ENCODE peak calls at places on chromosomes 12 and 14, in six cellular contexts. N, C, Y, S, R and Q are unnamed samples.

GRCh38 chr12:124599074-124599999 is 31.9 kb upstream of the NCOR2 start:
- DNase-seq in Y (no peak), N (no peak), R (no peak), S (peak), C (peak), Q (no peak)

GRCh38 chr14:91228112-91229004 is 16.1 kb downstream of the GPR68 start:
- DNase-seq in N (no peak), R (no peak), C (peak), Y (no peak), S (peak), Q (no peak)

GRCh38 chr12:93198086-93198485 is 179.6 kb upstream of the NUDT4 start:
- DNase-seq in S (peak), R (peak), Y (peak), C (no peak), N (no peak), Q (no peak)

GRCh38 chr14:105315941-105316562 is 1.5 kb downstream of the PACS2 start:
- DNase-seq in S (no peak), Y (no peak), N (no peak), R (no peak), C (peak), Q (no peak)

GRCh38 chr12:102120886-102121285 is 903 bp downstream of the PARPBP start:
- DNase-seq in N (no peak), S (peak), Y (peak), C (peak), R (no peak), Q (peak)

GRCh38 chr12:69688021-69688420 is 11.1 kb downstream of the BEST3 start:
- DNase-seq in S (peak), R (peak), C (no peak), Y (no peak), N (no peak), Q (no peak)

GRCh38 chr14:30005114-30005698 is 77.6 kb upstream of the PRKD1 start:
- DNase-seq in N (no peak), C (no peak), R (peak), Y (no peak), S (peak), Q (peak)

GRCh38 chr12:66945189-66945817 is 266.4 kb upstream of the GRIP1 start:
- DNase-seq in S (no peak), C (no peak), R (no peak), N (no peak), Y (no peak), Q (no peak)

GRCh38 chr14:38210587-38211257 is 3.0 kb downstream of the SSTR1 start:
- DNase-seq in N (no peak), C (no peak), S (peak), R (no peak), Y (no peak), Q (no peak)

GRCh38 chr12:117580718-117581062 is 219.3 kb upstream of the NOS1 start:
- DNase-seq in S (no peak), N (no peak), R (no peak), C (no peak), Y (peak), Q (no peak)

GRCh38 chr14:91138511-91139359 is 24.9 kb downstream of the DGLUCY start:
- DNase-seq in R (no peak), S (no peak), N (no peak), Y (no peak), C (peak), Q (no peak)

GRCh38 chr12:5997260-5997659 is 52.2 kb upstream of the ANO2 start:
- DNase-seq in N (no peak), Y (no peak), C (no peak), S (no peak), R (no peak), Q (no peak)

GRCh38 chr14:71372411-71372838 is 465.2 kb downstream of the PCNX1 start:
- DNase-seq in N (no peak), Y (no peak), C (no peak), S (peak), R (peak), Q (peak)

GRCh38 chr12:1474059-1474537 is 120.3 kb downstream of the FBXL14 start:
- DNase-seq in N (no peak), R (peak), C (peak), S (peak), Y (peak), Q (no peak)

GRCh38 chr14:97806871-97807270 is 1009.7 kb downstream of the VRK1 start:
- DNase-seq in N (no peak), C (no peak), Y (no peak), R (no peak), S (no peak), Q (no peak)

GRCh38 chr14:82411373-82411772 is 877.7 kb upstream of the SEL1L start:
- DNase-seq in Y (no peak), C (no peak), S (no peak), R (no peak), N (no peak), Q (no peak)

GRCh38 chr14:72863216-72864006 is 30.5 kb downstream of the DPF3 start:
- DNase-seq in S (no peak), N (no peak), R (no peak), Y (no peak), C (no peak), Q (no peak)

GRCh38 chr12:65274873-65275272 is 3.6 kb upstream of the MSRB3 start:
- DNase-seq in Y (no peak), R (no peak), S (no peak), N (no peak), C (no peak), Q (no peak)

GRCh38 chr12:57430117-57430930 is 519 bp downstream of the R3HDM2 start:
- DNase-seq in C (peak), Y (no peak), R (no peak), S (peak), N (no peak), Q (no peak)

GRCh38 chr14:67513631-67514108 is 19.4 kb upstream of the PLEKHH1 start:
- DNase-seq in N (no peak), S (no peak), C (no peak), R (no peak), Y (no peak), Q (no peak)

GRCh38 chr12:12946686-12947355 is 5.1 kb downstream of the GPRC5D start:
- DNase-seq in N (no peak), R (no peak), S (no peak), C (no peak), Y (no peak), Q (no peak)

GRCh38 chr14:104328607-104329006 is 190.2 kb downstream of the KIF26A start:
- DNase-seq in S (no peak), Y (no peak), C (no peak), N (no peak), R (no peak), Q (no peak)

GRCh38 chr14:34980337-34980900 is 2.4 kb upstream of the SRP54 start:
- DNase-seq in C (no peak), Y (no peak), S (no peak), N (no peak), R (no peak), Q (no peak)

GRCh38 chr12:49223590-49224369 is 34.9 kb upstream of the TUBA1A start:
- DNase-seq in N (no peak), C (no peak), Y (no peak), S (no peak), R (no peak), Q (no peak)

GRCh38 chr14:99037777-99038176 is 234.2 kb downstream of the BCL11B start:
- DNase-seq in S (no peak), R (no peak), N (no peak), Y (no peak), C (no peak), Q (no peak)
- TF ChIP-seq CTCF in S (no peak), R (no peak), N (peak), Y (peak), C (no peak), Q (no peak)

GRCh38 chr14:63840981-63841380 is 11.8 kb upstream of the SYNE2 start:
- DNase-seq in N (no peak), S (no peak), R (no peak), Y (no peak), C (peak), Q (no peak)
- TF ChIP-seq CTCF in N (peak), S (no peak), R (no peak), Y (peak), C (peak), Q (no peak)

DNA sequence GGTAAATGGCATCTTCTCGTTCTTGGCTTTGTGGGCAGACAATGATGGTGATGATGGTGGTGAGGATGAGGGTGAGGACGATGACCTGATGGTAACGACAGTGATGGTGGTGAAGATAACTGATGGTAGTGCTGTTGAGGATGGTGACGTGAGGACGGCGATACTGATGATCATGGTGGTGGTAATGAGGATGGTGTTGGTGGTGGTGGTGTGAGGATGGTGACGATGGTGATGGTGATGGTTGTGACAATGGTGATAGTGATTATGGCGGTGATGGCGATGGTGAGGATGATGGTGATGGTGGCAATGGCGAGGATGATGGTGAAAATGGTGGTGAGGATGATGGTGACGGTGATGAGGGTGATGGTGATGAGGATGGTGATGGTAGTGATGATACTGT is 54.5 kb downstream of the FBRSL1 start:
- DNase-seq in C (no peak), S (no peak), N (no peak), R (no peak), Y (no peak), Q (no peak)
- TF ChIP-seq CTCF in C (no peak), S (no peak), N (no peak), R (no peak), Y (no peak), Q (no peak)

GRCh38 chr12:25502071-25502555 is 51.0 kb downstream of the LMNTD1 start:
- DNase-seq in R (no peak), N (no peak), S (peak), Y (no peak), C (no peak), Q (no peak)

GRCh38 chr12:25504744-25505143 is 48.3 kb downstream of the LMNTD1 start:
- DNase-seq in N (no peak), C (no peak), Y (no peak), S (no peak), R (no peak), Q (no peak)

GRCh38 chr12:25501565-25501964 is 51.5 kb downstream of the LMNTD1 start:
- DNase-seq in S (peak), N (no peak), Y (no peak), R (no peak), C (no peak), Q (peak)

GRCh38 chr12:25500651-25501050 is 52.4 kb downstream of the LMNTD1 start:
- DNase-seq in N (no peak), Y (no peak), C (no peak), S (no peak), R (no peak), Q (no peak)

DNA sequence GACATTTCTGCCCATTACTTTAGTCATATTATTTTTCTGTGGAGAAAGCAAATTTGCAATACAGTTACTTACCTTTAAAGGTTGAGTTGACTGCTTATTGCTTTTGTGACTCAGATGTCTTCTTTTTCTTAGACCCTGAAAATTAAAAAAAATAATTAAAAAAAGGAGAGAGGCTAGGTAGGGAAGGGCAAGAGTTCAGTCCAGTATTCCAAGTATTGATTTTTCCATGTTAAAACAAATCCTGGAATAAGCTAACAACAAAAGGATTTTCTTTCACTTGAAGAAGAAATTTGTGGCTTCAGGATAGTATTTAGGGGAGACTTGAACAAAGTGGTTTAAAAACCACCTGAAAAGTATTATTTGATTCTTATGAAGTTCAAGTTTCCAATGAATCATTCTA is 49.4 kb downstream of the LMNTD1 start:
- DNase-seq in R (no peak), C (no peak), S (no peak), N (no peak), Y (no peak), Q (no peak)
- TF ChIP-seq CTCF in R (no peak), C (no peak), S (no peak), N (no peak), Y (no peak), Q (no peak)

GRCh38 chr14:51954657-51955056 is 34.7 kb upstream of the RTRAF start:
- DNase-seq in R (no peak), Y (no peak), N (no peak), S (no peak), C (no peak), Q (no peak)
- TF ChIP-seq CTCF in R (no peak), Y (no peak), N (no peak), S (no peak), C (no peak), Q (no peak)

GRCh38 chr12:63276537-63277365 is 125.8 kb upstream of the AVPR1A start:
- DNase-seq in C (peak), Y (peak), S (peak), R (no peak), N (no peak), Q (peak)
- TF ChIP-seq CTCF in C (peak), Y (peak), S (peak), R (peak), N (peak), Q (peak)

GRCh38 chr12:25151476-25151875 is 43.5 kb downstream of the DNAI7 start:
- DNase-seq in R (peak), S (peak), N (no peak), Y (no peak), C (no peak), Q (no peak)

GRCh38 chr12:25152055-25152454 is 42.9 kb downstream of the DNAI7 start:
- DNase-seq in N (no peak), C (no peak), S (no peak), Y (no peak), R (no peak), Q (no peak)

GRCh38 chr12:25155031-25155576 is 39.9 kb downstream of the DNAI7 start:
- DNase-seq in R (peak), N (no peak), S (peak), Y (peak), C (no peak), Q (no peak)
- TF ChIP-seq CTCF in R (peak), N (peak), S (peak), Y (peak), C (peak), Q (peak)